ENCODE peak calls at places on chromosomes 12 and 14, in five cellular contexts. T is stromal cell of bone marrow, R is memory B cell, A is T-cell, S is lower lobe of right lung. N is an unnamed sample.

GRCh38 chr12:6049992-6050391 is 74.5 kb downstream of the VWF start:
- DNase-seq in T (no peak), R (no peak), A (no peak), S (no peak), N (no peak)

GRCh38 chr12:92943482-92944250 is 14.6 kb upstream of the EEA1 start:
- DNase-seq in T (peak), R (no peak), A (no peak), S (no peak), N (no peak)

GRCh38 chr12:79934309-79935020 is 432 bp downstream of the PPP1R12A start:
- DNase-seq in T (peak), R (peak), A (peak), S (no peak), N (peak)

GRCh38 chr12:67019070-67019469 is 250.1 kb upstream of the CAND1 start:
- DNase-seq in T (no peak), R (no peak), A (no peak), S (no peak), N (no peak)

GRCh38 chr12:55829967-55830600 is 697 bp upstream of the DNAJC14 start:
- DNase-seq in T (no peak), R (no peak), A (peak), S (peak), N (peak)

GRCh38 chr12:121388421-121388981 is 11.4 kb upstream of the RNF34 start:
- DNase-seq in T (no peak), R (no peak), A (no peak), S (no peak), N (no peak)

GRCh38 chr14:41636492-41637392 is 30.1 kb downstream of the LRFN5 start:
- DNase-seq in T (no peak), R (no peak), A (no peak), S (no peak), N (no peak)

GRCh38 chr12:5515458-5515857 is 83.5 kb downstream of the NTF3 start:
- DNase-seq in T (no peak), R (no peak), A (no peak), S (no peak), N (no peak)

GRCh38 chr14:93982684-93983007 is 6.3 kb upstream of the ASB2 start:
- DNase-seq in T (no peak), R (no peak), A (no peak), S (peak), N (no peak)

GRCh38 chr12:96303656-96304055 is 96.6 kb downstream of the CDK17 start:
- DNase-seq in T (no peak), R (no peak), A (no peak), S (no peak), N (no peak)

GRCh38 chr12:10220398-10221077 is 7.9 kb downstream of the GABARAPL1 start:
- DNase-seq in T (peak), R (no peak), A (no peak), S (peak), N (peak)

GRCh38 chr14:35221462-35221861 is 70.7 kb upstream of the PSMA6 start:
- DNase-seq in T (no peak), R (no peak), A (no peak), S (no peak), N (no peak)

GRCh38 chr14:41925409-41925808 is 318.7 kb downstream of the LRFN5 start:
- DNase-seq in T (peak), R (no peak), A (no peak), S (no peak), N (no peak)

GRCh38 chr12:57543666-57544065 is 3.3 kb downstream of the DCTN2 start:
- DNase-seq in T (peak), R (no peak), A (no peak), S (no peak), N (no peak)

GRCh38 chr12:30823764-30824163 is 69.0 kb upstream of the CAPRIN2 start:
- DNase-seq in T (no peak), R (no peak), A (no peak), S (no peak), N (no peak)

N was measured in amygdala.